ENCODE peak calls at places on chromosome 14, in eight cellular contexts. R is stimulated activated CD4-positive, alpha-beta T cell treated with anti-CD3 and anti-CD28 coated beads, Interleukin-2, amount 100 ng/mL, for 48 hours; S is neural crest cell; D is CD8-positive, alpha-beta T cell; E is mesothelial cell of epicardium; C is EH; Q is smooth muscle cell of the brain vasculature; B is stimulated activated CD8-positive, alpha-beta memory T cell treated with anti-CD3 and anti-CD28 coated beads, Interleukin-7, amount 100 ng/mL, for 4 hours. X is an unnamed sample.

GRCh38 chr14:76022991-76023390 is 37.4 kb downstream of the IFT43 start:
- DNase-seq in R (no peak), S (no peak), D (no peak), E (no peak), C (no peak), Q (no peak), B (no peak), X (no peak)

GRCh38 chr14:70595443-70596185 is 4.8 kb downstream of the MED6 start:
- DNase-seq in R (no peak), S (no peak), D (no peak), E (no peak), C (no peak), Q (no peak), B (no peak), X (no peak)

GRCh38 chr14:50260511-50260910 is 29.1 kb upstream of the SOS2 start:
- DNase-seq in R (no peak), S (no peak), D (no peak), E (no peak), C (peak; percentile 57), Q (peak; percentile 3), B (no peak), X (peak; percentile 5)

GRCh38 chr14:99318091-99318958 is 46.3 kb upstream of the BCL11B start:
- DNase-seq in R (no peak), S (no peak), D (no peak), E (no peak), C (no peak), Q (no peak), B (no peak), X (no peak)

GRCh38 chr14:99731536-99732435 is 47.7 kb downstream of the CYP46A1 start:
- DNase-seq in R (no peak), S (no peak), D (no peak), E (no peak), C (no peak), Q (no peak), B (no peak), X (peak; percentile 16)

GRCh38 chr14:100376751-100377171 is 53.6 kb downstream of the SLC25A47 start:
- DNase-seq in R (no peak), S (no peak), D (no peak), E (no peak), C (peak; percentile 66), Q (no peak), B (no peak), X (no peak)

GRCh38 chr14:57492859-57493258 is 798 bp downstream of the CCDC198 start:
- DNase-seq in R (no peak), S (no peak), D (no peak), E (no peak), C (peak; percentile 76), Q (no peak), B (no peak), X (no peak)

GRCh38 chr14:105340821-105341408 is 26.4 kb downstream of the PACS2 start:
- DNase-seq in R (no peak), S (no peak), D (no peak), E (no peak), C (no peak), Q (no peak), B (no peak), X (peak; percentile 64)

GRCh38 chr14:105090493-105091334 is 25.5 kb upstream of the GPR132 start:
- DNase-seq in R (peak; percentile 93), S (peak; percentile 88), D (peak; percentile 94), E (peak; percentile 89), C (peak; percentile 77), Q (peak; percentile 43), B (peak; percentile 74), X (peak; percentile 67)

GRCh38 chr14:34041220-34041619 is 90.3 kb upstream of the EGLN3 start:
- DNase-seq in R (no peak), S (no peak), D (no peak), E (no peak), C (no peak), Q (no peak), B (no peak), X (no peak)

GRCh38 chr14:39230416-39230815 is 3.3 kb upstream of the MIA2 start:
- DNase-seq in R (no peak), S (no peak), D (no peak), E (no peak), C (peak; percentile 9), Q (no peak), B (no peak), X (no peak)

GRCh38 chr14:105142651-105143450 is 25.7 kb downstream of the JAG2 start:
- DNase-seq in R (no peak), S (no peak), D (no peak), E (no peak), C (no peak), Q (no peak), B (no peak), X (no peak)

GRCh38 chr14:99733221-99733550 is 49.1 kb downstream of the CYP46A1 start:
- DNase-seq in R (no peak), S (no peak), D (no peak), E (no peak), C (no peak), Q (no peak), B (no peak), X (no peak)

GRCh38 chr14:35405304-35405996 is 901 bp upstream of the NFKBIA start:
- DNase-seq in R (no peak), S (no peak), D (no peak), E (no peak), C (peak; percentile 29), Q (no peak), B (no peak), X (peak; percentile 26)

GRCh38 chr14:103545915-103546650 is 16.4 kb downstream of the BAG5 start:
- DNase-seq in R (no peak), S (no peak), D (no peak), E (no peak), C (no peak), Q (no peak), B (no peak), X (no peak)

GRCh38 chr14:104724981-104725771 is 1.1 kb downstream of the ADSS1 start:
- DNase-seq in R (no peak), S (peak; percentile 40), D (no peak), E (peak; percentile 45), C (peak; percentile 55), Q (no peak), B (no peak), X (peak; percentile 56)

GRCh38 chr14:41362134-41362533 is 244.5 kb upstream of the LRFN5 start:
- DNase-seq in R (no peak), S (no peak), D (no peak), E (no peak), C (no peak), Q (no peak), B (no peak), X (no peak)